ENCODE peak calls at places on chromosomes 4 and X, in four cellular contexts. N is endodermal cell, F is pancreas, V is cardiac muscle cell. S is an unnamed sample. For H3K9me3, the result is how much of the 10 kb centered on the place peaks cover.

GRCh38 chr4:87038837-87039715 is 104.3 kb downstream of the AFF1 start:
- DNase-seq in N (peak), F (peak), V (peak), S (no peak)

GRCh38 chrX:12139934-12140611 is 1.8 kb downstream of the FRMPD4 start:
- DNase-seq in N (no peak), F (no peak), V (peak), S (no peak)

GRCh38 chrX:134753185-134754008 is 95.1 kb upstream of the PLAC1 start:
- DNase-seq in N (no peak), F (no peak), V (peak), S (no peak)

GRCh38 chr4:188783606-188784157 is 644.4 kb downstream of the TRIML1 start:
- DNase-seq in N (no peak), F (no peak), V (no peak), S (no peak)

GRCh38 chr4:6768539-6768905 is 14.0 kb upstream of the KIAA0232 start:
- DNase-seq in N (no peak), F (no peak), V (peak), S (no peak)

GRCh38 chrX:54045563-54046228 is 1.4 kb upstream of the PHF8 start:
- DNase-seq in N (no peak), F (no peak), V (no peak), S (no peak)

GRCh38 chr4:1373892-1374705 is 27.1 kb downstream of the UVSSA start:
- DNase-seq in N (peak), F (no peak), V (no peak), S (no peak)

GRCh38 chrX:24002792-24003191 is 24.2 kb downstream of the KLHL15 start:
- DNase-seq in N (no peak), F (no peak), V (no peak), S (no peak)

GRCh38 chr4:173367946-173368345 is 2.8 kb upstream of the SAP30 start:
- DNase-seq in N (no peak), F (no peak), V (peak), S (no peak)

GRCh38 chr4:183499389-183499788 is 5.5 kb upstream of the ING2 start:
- DNase-seq in N (no peak), F (peak), V (no peak), S (no peak)

GRCh38 chr4:53830511-53830910 is 233.9 kb downstream of the CHIC2 start:
- DNase-seq in N (no peak), F (no peak), V (no peak), S (no peak)
- H3K9me3 ChIP-seq in N (under half), F (under half), V (under half), S (under half)

GRCh38 chr4:54229631-54230478 is 762 bp downstream of the PDGFRA start:
- DNase-seq in N (peak), F (no peak), V (peak), S (no peak)
- H3K4me3 ChIP-seq in N (peak), F (no peak), V (peak), S (no peak)

DNA sequence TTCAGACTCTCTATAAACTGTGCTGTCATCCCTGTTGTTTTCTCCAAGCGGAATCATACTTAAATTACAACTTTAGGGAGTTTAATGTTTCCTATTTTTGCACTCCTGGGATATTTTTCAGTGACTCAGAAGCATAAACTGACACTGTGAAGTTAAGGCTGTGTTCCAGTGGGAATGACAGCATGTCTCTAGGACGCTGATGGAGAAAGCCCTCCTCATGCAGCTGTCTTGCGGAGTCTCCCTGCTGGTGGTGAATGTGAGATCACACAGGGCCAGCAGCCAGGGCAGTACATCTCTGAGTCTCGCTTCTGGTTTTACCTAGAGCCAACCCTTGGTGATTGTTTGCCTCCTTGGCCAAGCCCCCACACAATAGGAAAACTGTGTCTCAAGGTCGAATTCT is 53.3 kb downstream of the NFKB1 start:
- DNase-seq in N (peak), F (no peak), V (peak), S (no peak)
- H3K27ac ChIP-seq in N (no peak), F (no peak), V (no peak), S (no peak)

DNA sequence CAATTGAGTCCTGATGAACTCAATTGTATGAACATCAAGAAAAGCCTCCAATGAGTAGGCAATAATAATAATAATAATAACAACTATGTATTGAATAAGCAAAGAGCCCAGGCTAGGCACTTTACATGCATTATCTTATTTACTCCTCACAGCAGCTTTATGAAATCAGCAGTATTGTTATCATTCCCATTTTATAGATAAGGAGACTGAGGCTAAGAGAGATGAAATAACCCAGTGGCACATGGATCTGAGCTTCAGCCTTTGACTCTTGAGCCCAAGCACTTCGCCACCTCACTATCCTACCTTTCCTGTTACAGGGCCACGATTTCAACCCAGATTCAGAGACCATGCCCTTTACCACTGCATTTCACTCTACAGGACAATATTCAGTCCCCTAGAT is 3.2 kb downstream of the RAB33A start:
- DNase-seq in N (no peak), F (no peak), V (no peak), S (no peak)
- H3K9me3 ChIP-seq in N (under half), F (under half), V (under half), S (under half)

DNA sequence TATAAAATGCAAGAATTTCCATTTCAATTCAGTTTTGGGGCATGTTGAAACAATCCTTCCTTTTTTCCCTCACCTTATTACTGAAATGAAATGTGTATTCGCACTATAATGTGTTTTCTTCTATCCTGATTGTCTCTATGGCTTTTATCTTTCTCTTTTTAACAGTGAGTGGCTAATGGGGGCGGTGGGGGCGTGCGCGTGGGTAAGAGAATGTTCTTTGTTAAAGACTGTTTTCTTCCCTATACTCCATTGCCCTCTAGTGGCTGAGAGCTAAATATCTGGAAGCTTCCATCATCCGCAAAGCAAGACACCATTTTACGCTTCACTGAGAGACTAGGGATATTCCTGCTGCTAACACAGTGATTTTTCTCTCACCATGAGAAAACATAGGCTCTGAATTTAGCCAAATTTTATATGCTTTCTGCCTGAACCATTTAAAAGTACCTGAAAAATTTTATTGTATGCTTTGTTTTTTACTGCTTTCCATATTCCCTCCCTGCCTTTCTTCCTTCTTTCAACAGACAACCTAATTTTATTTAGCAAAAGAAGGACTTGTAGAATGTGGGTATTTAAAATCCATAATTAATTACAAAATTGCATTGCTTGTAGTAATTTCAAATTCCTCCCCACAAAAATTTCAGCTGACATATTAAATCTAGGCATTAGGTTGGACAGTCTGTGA is 194.0 kb downstream of the GASK1B start:
- DNase-seq in N (peak), F (peak), V (peak), S (no peak)
- H3K4me3 ChIP-seq in N (no peak), F (no peak), V (no peak), S (no peak)